ENCODE peak calls at places on chromosomes 5 and 9, in eight cellular contexts. One of them, this sample, is unnamed.

GRCh38 chr5:14743601-14744295 is 79.2 kb downstream of the OTULIN start:
- DNase-seq in transverse colon: no peak
- DNase-seq in MM.1S: no peak
- DNase-seq in HCT116: no peak
- DNase-seq in Panc1: no peak
- DNase-seq in breast epithelium: no peak
- DNase-seq in esophagus squamous epithelium: no peak
- DNase-seq in mammary epithelial cell: peak; percentile 77
- DNase-seq in this sample: no peak

GRCh38 chr5:29811914-29812679 is 1381.4 kb upstream of the CDH6 start:
- DNase-seq in transverse colon: no peak
- DNase-seq in MM.1S: no peak
- DNase-seq in HCT116: no peak
- DNase-seq in Panc1: no peak
- DNase-seq in breast epithelium: no peak
- DNase-seq in esophagus squamous epithelium: no peak
- DNase-seq in mammary epithelial cell: no peak
- DNase-seq in this sample: no peak

GRCh38 chr5:137739737-137740136 is 3.8 kb upstream of the KLHL3 start:
- DNase-seq in transverse colon: no peak
- DNase-seq in MM.1S: no peak
- DNase-seq in HCT116: no peak
- DNase-seq in Panc1: no peak
- DNase-seq in breast epithelium: no peak
- DNase-seq in esophagus squamous epithelium: no peak
- DNase-seq in mammary epithelial cell: no peak
- DNase-seq in this sample: no peak

GRCh38 chr9:104747245-104747564 is 278 bp upstream of the NIPSNAP3A start:
- DNase-seq in transverse colon: no peak
- DNase-seq in MM.1S: no peak
- DNase-seq in HCT116: no peak
- DNase-seq in Panc1: no peak
- DNase-seq in breast epithelium: no peak
- DNase-seq in esophagus squamous epithelium: no peak
- DNase-seq in mammary epithelial cell: no peak
- DNase-seq in this sample: no peak

GRCh38 chr5:73496984-73497457 is 1.2 kb upstream of the BTF3 start:
- DNase-seq in transverse colon: no peak
- DNase-seq in MM.1S: peak; percentile 66
- DNase-seq in HCT116: peak; percentile 79
- DNase-seq in Panc1: peak; percentile 88
- DNase-seq in breast epithelium: no peak
- DNase-seq in esophagus squamous epithelium: no peak
- DNase-seq in mammary epithelial cell: peak; percentile 73
- DNase-seq in this sample: no peak

GRCh38 chr5:57432876-57433275 is 49.7 kb downstream of the ACTBL2 start:
- DNase-seq in transverse colon: no peak
- DNase-seq in MM.1S: no peak
- DNase-seq in HCT116: peak; percentile 23
- DNase-seq in Panc1: no peak
- DNase-seq in breast epithelium: no peak
- DNase-seq in esophagus squamous epithelium: no peak
- DNase-seq in mammary epithelial cell: peak; percentile 20
- DNase-seq in this sample: no peak

GRCh38 chr9:116661037-116661954 is 25.8 kb upstream of the TRIM32 start:
- DNase-seq in transverse colon: no peak
- DNase-seq in MM.1S: peak; percentile 55
- DNase-seq in HCT116: peak; percentile 59
- DNase-seq in Panc1: peak; percentile 35
- DNase-seq in breast epithelium: peak; percentile 22
- DNase-seq in esophagus squamous epithelium: no peak
- DNase-seq in mammary epithelial cell: peak; percentile 67
- DNase-seq in this sample: no peak

GRCh38 chr5:142551242-142552067 is 134.4 kb downstream of the FGF1 start:
- DNase-seq in transverse colon: no peak
- DNase-seq in MM.1S: no peak
- DNase-seq in HCT116: no peak
- DNase-seq in Panc1: no peak
- DNase-seq in breast epithelium: no peak
- DNase-seq in esophagus squamous epithelium: no peak
- DNase-seq in mammary epithelial cell: no peak
- DNase-seq in this sample: no peak

GRCh38 chr9:37333288-37333687 is 89.2 kb upstream of the GRHPR start:
- DNase-seq in transverse colon: no peak
- DNase-seq in MM.1S: no peak
- DNase-seq in HCT116: no peak
- DNase-seq in Panc1: no peak
- DNase-seq in breast epithelium: no peak
- DNase-seq in esophagus squamous epithelium: no peak
- DNase-seq in mammary epithelial cell: no peak
- DNase-seq in this sample: no peak

GRCh38 chr5:153896701-153897100 is 142.0 kb downstream of the FAM114A2 start:
- DNase-seq in transverse colon: no peak
- DNase-seq in MM.1S: peak; percentile 51
- DNase-seq in HCT116: no peak
- DNase-seq in Panc1: no peak
- DNase-seq in breast epithelium: no peak
- DNase-seq in esophagus squamous epithelium: no peak
- DNase-seq in mammary epithelial cell: peak; percentile 51
- DNase-seq in this sample: no peak

GRCh38 chr9:86924206-86924605 is 23.1 kb downstream of the GAS1 start:
- DNase-seq in transverse colon: no peak
- DNase-seq in MM.1S: no peak
- DNase-seq in HCT116: no peak
- DNase-seq in Panc1: no peak
- DNase-seq in breast epithelium: no peak
- DNase-seq in esophagus squamous epithelium: no peak
- DNase-seq in mammary epithelial cell: no peak
- DNase-seq in this sample: no peak

GRCh38 chr9:89036862-89037261 is 45.6 kb downstream of the S1PR3 start:
- DNase-seq in transverse colon: no peak
- DNase-seq in MM.1S: no peak
- DNase-seq in HCT116: no peak
- DNase-seq in Panc1: no peak
- DNase-seq in breast epithelium: no peak
- DNase-seq in esophagus squamous epithelium: no peak
- DNase-seq in mammary epithelial cell: no peak
- DNase-seq in this sample: no peak

GRCh38 chr5:146068977-146069779 is 36.2 kb downstream of the PLAC8L1 start:
- DNase-seq in transverse colon: no peak
- DNase-seq in MM.1S: peak; percentile 66
- DNase-seq in HCT116: no peak
- DNase-seq in Panc1: no peak
- DNase-seq in breast epithelium: no peak
- DNase-seq in esophagus squamous epithelium: no peak
- DNase-seq in mammary epithelial cell: no peak
- DNase-seq in this sample: no peak

GRCh38 chr5:163338-163620 is 28.0 kb upstream of the LRRC14B start:
- DNase-seq in transverse colon: no peak
- DNase-seq in MM.1S: no peak
- DNase-seq in HCT116: no peak
- DNase-seq in Panc1: no peak
- DNase-seq in breast epithelium: no peak
- DNase-seq in esophagus squamous epithelium: no peak
- DNase-seq in mammary epithelial cell: no peak
- DNase-seq in this sample: no peak

GRCh38 chr5:86806206-86806605 is 188.5 kb downstream of the COX7C start:
- DNase-seq in transverse colon: no peak
- DNase-seq in MM.1S: no peak
- DNase-seq in HCT116: no peak
- DNase-seq in Panc1: no peak
- DNase-seq in breast epithelium: no peak
- DNase-seq in esophagus squamous epithelium: no peak
- DNase-seq in mammary epithelial cell: no peak
- DNase-seq in this sample: no peak

GRCh38 chr9:27382308-27382707 is 85.4 kb upstream of the EQTN start:
- DNase-seq in transverse colon: peak; percentile 54
- DNase-seq in MM.1S: no peak
- DNase-seq in HCT116: no peak
- DNase-seq in Panc1: no peak
- DNase-seq in breast epithelium: no peak
- DNase-seq in esophagus squamous epithelium: no peak
- DNase-seq in mammary epithelial cell: peak; percentile 31
- DNase-seq in this sample: no peak

GRCh38 chr5:44160443-44160842 is 228.8 kb downstream of the FGF10 start:
- DNase-seq in transverse colon: no peak
- DNase-seq in MM.1S: no peak
- DNase-seq in HCT116: no peak
- DNase-seq in Panc1: no peak
- DNase-seq in breast epithelium: no peak
- DNase-seq in esophagus squamous epithelium: no peak
- DNase-seq in mammary epithelial cell: no peak
- DNase-seq in this sample: no peak

GRCh38 chr9:11933926-11934325 is 759.3 kb upstream of the TYRP1 start:
- DNase-seq in transverse colon: no peak
- DNase-seq in MM.1S: no peak
- DNase-seq in HCT116: no peak
- DNase-seq in Panc1: no peak
- DNase-seq in breast epithelium: no peak
- DNase-seq in esophagus squamous epithelium: no peak
- DNase-seq in mammary epithelial cell: no peak
- DNase-seq in this sample: no peak

GRCh38 chr5:10661401-10661800 is 97.5 kb downstream of the ANKRD33B start:
- DNase-seq in transverse colon: no peak
- DNase-seq in MM.1S: no peak
- DNase-seq in HCT116: no peak
- DNase-seq in Panc1: no peak
- DNase-seq in breast epithelium: no peak
- DNase-seq in esophagus squamous epithelium: no peak
- DNase-seq in mammary epithelial cell: no peak
- DNase-seq in this sample: no peak

GRCh38 chr9:27538668-27539067 is 9.1 kb upstream of the MOB3B start:
- DNase-seq in transverse colon: no peak
- DNase-seq in MM.1S: no peak
- DNase-seq in HCT116: no peak
- DNase-seq in Panc1: no peak
- DNase-seq in breast epithelium: no peak
- DNase-seq in esophagus squamous epithelium: no peak
- DNase-seq in mammary epithelial cell: no peak
- DNase-seq in this sample: no peak

GRCh38 chr5:591746-592145 is 20.4 kb upstream of the CEP72 start:
- DNase-seq in transverse colon: no peak
- DNase-seq in MM.1S: peak; percentile 16
- DNase-seq in HCT116: no peak
- DNase-seq in Panc1: no peak
- DNase-seq in breast epithelium: no peak
- DNase-seq in esophagus squamous epithelium: no peak
- DNase-seq in mammary epithelial cell: no peak
- DNase-seq in this sample: no peak

DNA sequence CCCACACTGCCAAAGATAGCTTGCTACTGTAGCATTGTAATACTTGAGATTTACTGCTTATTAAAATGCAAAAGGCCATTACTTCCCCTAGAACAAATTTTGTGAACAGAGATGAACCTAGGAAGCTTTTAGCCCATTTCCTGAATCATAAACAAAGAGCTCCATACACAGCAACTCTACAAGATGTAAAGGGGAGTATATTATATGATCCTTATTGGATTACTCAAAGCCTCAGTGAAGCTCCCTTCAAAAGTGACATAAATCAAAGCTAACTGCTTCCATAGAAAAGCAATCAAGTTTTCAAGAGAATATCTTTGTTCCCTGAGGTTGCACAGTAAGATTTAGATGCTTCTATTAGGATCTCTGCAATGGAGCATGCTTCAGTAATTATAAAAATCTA is 629.8 kb downstream of the EFNA5 start:
- DNase-seq in transverse colon: no peak
- DNase-seq in MM.1S: no peak
- DNase-seq in HCT116: no peak
- DNase-seq in Panc1: no peak
- DNase-seq in breast epithelium: no peak
- DNase-seq in esophagus squamous epithelium: no peak
- DNase-seq in mammary epithelial cell: no peak
- DNase-seq in this sample: no peak
- H3K4me1 ChIP-seq in transverse colon: no peaks in the 10 kb centered on the region
- H3K4me1 ChIP-seq in MM.1S: no peaks in the 10 kb centered on the region
- H3K4me1 ChIP-seq in HCT116: no peaks in the 10 kb centered on the region
- H3K4me1 ChIP-seq in Panc1: no peaks in the 10 kb centered on the region
- H3K4me1 ChIP-seq in breast epithelium: no peaks in the 10 kb centered on the region
- H3K4me1 ChIP-seq in esophagus squamous epithelium: no peaks in the 10 kb centered on the region
- H3K4me1 ChIP-seq in mammary epithelial cell: no peaks in the 10 kb centered on the region
- H3K4me1 ChIP-seq in this sample: no peaks in the 10 kb centered on the region

GRCh38 chr9:35842795-35843194 is 13.8 kb downstream of the TMEM8B start:
- DNase-seq in transverse colon: no peak
- DNase-seq in MM.1S: peak; percentile 81
- DNase-seq in HCT116: no peak
- DNase-seq in Panc1: no peak
- DNase-seq in breast epithelium: no peak
- DNase-seq in esophagus squamous epithelium: no peak
- DNase-seq in mammary epithelial cell: no peak
- DNase-seq in this sample: no peak
- H3K4me1 ChIP-seq in transverse colon: peaks cover 28% of the 10 kb centered on the region
- H3K4me1 ChIP-seq in MM.1S: peaks cover 53% of the 10 kb centered on the region
- H3K4me1 ChIP-seq in HCT116: peaks cover 13% of the 10 kb centered on the region
- H3K4me1 ChIP-seq in Panc1: no peaks in the 10 kb centered on the region
- H3K4me1 ChIP-seq in breast epithelium: peaks cover 7% of the 10 kb centered on the region
- H3K4me1 ChIP-seq in esophagus squamous epithelium: peaks cover 29% of the 10 kb centered on the region
- H3K4me1 ChIP-seq in mammary epithelial cell: peaks cover 18% of the 10 kb centered on the region
- H3K4me1 ChIP-seq in this sample: peaks cover 3% of the 10 kb centered on the region

GRCh38 chr9:114592356-114592755 is 4.8 kb downstream of the ATP6V1G1 start:
- DNase-seq in transverse colon: peak; percentile 37
- DNase-seq in MM.1S: peak; percentile 77
- DNase-seq in HCT116: no peak
- DNase-seq in Panc1: no peak
- DNase-seq in breast epithelium: no peak
- DNase-seq in esophagus squamous epithelium: no peak
- DNase-seq in mammary epithelial cell: peak; percentile 90
- DNase-seq in this sample: no peak
- H3K4me1 ChIP-seq in transverse colon: peaks cover 51% of the 10 kb centered on the region
- H3K4me1 ChIP-seq in MM.1S: peaks cover 22% of the 10 kb centered on the region
- H3K4me1 ChIP-seq in HCT116: peaks cover 12% of the 10 kb centered on the region
- H3K4me1 ChIP-seq in Panc1: peaks cover 5% of the 10 kb centered on the region
- H3K4me1 ChIP-seq in breast epithelium: peaks cover 17% of the 10 kb centered on the region
- H3K4me1 ChIP-seq in esophagus squamous epithelium: peaks cover 43% of the 10 kb centered on the region
- H3K4me1 ChIP-seq in mammary epithelial cell: peaks cover 30% of the 10 kb centered on the region
- H3K4me1 ChIP-seq in this sample: peaks cover 30% of the 10 kb centered on the region

GRCh38 chr9:129703667-129704355 is 38.4 kb downstream of the PRRX2 start:
- DNase-seq in transverse colon: peak; percentile 30
- DNase-seq in MM.1S: no peak
- DNase-seq in HCT116: no peak
- DNase-seq in Panc1: no peak
- DNase-seq in breast epithelium: no peak
- DNase-seq in esophagus squamous epithelium: no peak
- DNase-seq in mammary epithelial cell: no peak
- DNase-seq in this sample: no peak

GRCh38 chr9:129701054-129701453 is 35.6 kb downstream of the PRRX2 start:
- DNase-seq in transverse colon: no peak
- DNase-seq in MM.1S: no peak
- DNase-seq in HCT116: no peak
- DNase-seq in Panc1: no peak
- DNase-seq in breast epithelium: no peak
- DNase-seq in esophagus squamous epithelium: no peak
- DNase-seq in mammary epithelial cell: no peak
- DNase-seq in this sample: no peak

GRCh38 chr9:129702563-129702962 is 37.1 kb downstream of the PRRX2 start:
- DNase-seq in transverse colon: peak; percentile 85
- DNase-seq in MM.1S: no peak
- DNase-seq in HCT116: no peak
- DNase-seq in Panc1: no peak
- DNase-seq in breast epithelium: no peak
- DNase-seq in esophagus squamous epithelium: no peak
- DNase-seq in mammary epithelial cell: peak; percentile 29
- DNase-seq in this sample: no peak

GRCh38 chr9:129703121-129703520 is 37.7 kb downstream of the PRRX2 start:
- DNase-seq in transverse colon: no peak
- DNase-seq in MM.1S: no peak
- DNase-seq in HCT116: no peak
- DNase-seq in Panc1: no peak
- DNase-seq in breast epithelium: no peak
- DNase-seq in esophagus squamous epithelium: no peak
- DNase-seq in mammary epithelial cell: no peak
- DNase-seq in this sample: no peak

GRCh38 chr9:129701549-129701948 is 36.1 kb downstream of the PRRX2 start:
- DNase-seq in transverse colon: no peak
- DNase-seq in MM.1S: no peak
- DNase-seq in HCT116: no peak
- DNase-seq in Panc1: no peak
- DNase-seq in breast epithelium: no peak
- DNase-seq in esophagus squamous epithelium: no peak
- DNase-seq in mammary epithelial cell: no peak
- DNase-seq in this sample: no peak
- H3K4me1 ChIP-seq in transverse colon: peaks cover 39% of the 10 kb centered on the region
- H3K4me1 ChIP-seq in MM.1S: no peaks in the 10 kb centered on the region
- H3K4me1 ChIP-seq in HCT116: peaks cover 18% of the 10 kb centered on the region
- H3K4me1 ChIP-seq in Panc1: no peaks in the 10 kb centered on the region
- H3K4me1 ChIP-seq in breast epithelium: no peaks in the 10 kb centered on the region
- H3K4me1 ChIP-seq in esophagus squamous epithelium: peaks cover 39% of the 10 kb centered on the region
- H3K4me1 ChIP-seq in mammary epithelial cell: peaks cover 6% of the 10 kb centered on the region
- H3K4me1 ChIP-seq in this sample: no peaks in the 10 kb centered on the region